ENCODE peak calls at places on chromosomes 1 and 21, in ten cellular contexts. B is stimulated activated naive B cell treated with anti-CD40 and anti-IgM and Interleukin-4, amounts not matched to agents 10 μg/mL and 1 μg/mL and 100 μg/mL, for 72 hours; K is GM13976; Q is glomerular endothelial cell; E is C1 segment of cervical spinal cord; I is AG09309; M is stimulated activated CD4-positive, alpha-beta T cell treated with anti-CD3 and anti-CD28 coated beads, Interleukin-1b, Interleukin-23, amount 100 ng/mL, for 24 hours; G is cardiac fibroblast; O is epithelial cell of esophagus; T is activated gamma-delta T cell treated with Interleukin-2 at 50 U/mL for 16 hours. D is an unnamed sample.

GRCh38 chr1:210496063-210496462 is 167.4 kb downstream of the HHAT start:
- DNase-seq in M (no peak), G (peak), E (no peak), K (no peak), B (no peak), I (peak), Q (no peak), T (no peak), O (peak), D (peak)

GRCh38 chr1:195738971-195739650 is 869.1 kb downstream of the KCNT2 start:
- DNase-seq in T (no peak), B (no peak), K (no peak), G (no peak), O (no peak), E (no peak), M (no peak), I (no peak), Q (no peak), D (peak)

GRCh38 chr1:215754112-215754511 is 187.0 kb downstream of the KCTD3 start:
- DNase-seq in E (no peak), M (no peak), I (no peak), O (no peak), T (no peak), B (no peak), K (no peak), G (no peak), Q (no peak), D (no peak)

GRCh38 chr1:154943649-154944421 is 7.3 kb upstream of the PMVK start:
- DNase-seq in O (peak), G (peak), K (peak), T (no peak), I (no peak), E (no peak), Q (no peak), B (no peak), M (no peak), D (peak)

GRCh38 chr1:26119892-26120608 is 8.4 kb downstream of the PDIK1L start:
- DNase-seq in E (no peak), O (no peak), Q (no peak), G (no peak), B (no peak), T (no peak), K (no peak), I (no peak), M (no peak), D (no peak)

GRCh38 chr1:221039616-221040015 is 160.4 kb downstream of the HLX start:
- DNase-seq in K (no peak), T (no peak), O (peak), M (no peak), G (peak), Q (no peak), I (no peak), E (no peak), B (no peak), D (peak)

GRCh38 chr21:36759348-36760083 is 60.6 kb downstream of the SIM2 start:
- DNase-seq in I (no peak), Q (no peak), B (no peak), G (no peak), O (no peak), T (no peak), M (no peak), K (no peak), E (no peak), D (no peak)

GRCh38 chr1:206955476-206956312 is 9.4 kb upstream of the PIGR start:
- DNase-seq in T (no peak), G (peak), K (peak), M (peak), E (no peak), O (no peak), I (no peak), Q (no peak), B (no peak), D (peak)

GRCh38 chr1:232440325-232441059 is 189.4 kb downstream of the SIPA1L2 start:
- DNase-seq in Q (no peak), B (no peak), E (no peak), K (no peak), I (no peak), G (no peak), T (no peak), O (peak), M (no peak), D (no peak)

GRCh38 chr1:39575191-39576015 is 1.2 kb downstream of the PABPC4 start:
- DNase-seq in T (peak), K (peak), I (peak), M (peak), G (peak), E (peak), O (peak), Q (no peak), B (peak), D (peak)

GRCh38 chr1:204151562-204152309 is at the start of gene ETNK2:
- DNase-seq in O (peak), K (peak), E (no peak), M (peak), I (no peak), G (peak), Q (no peak), T (peak), B (peak), D (peak)

GRCh38 chr1:44808938-44809917 is 905 bp downstream of the BTBD19 start:
- DNase-seq in M (peak), B (peak), T (peak), E (no peak), Q (no peak), K (peak), O (no peak), G (peak), I (no peak), D (peak)

GRCh38 chr1:223628233-223628632 is 37.3 kb downstream of the CAPN8 start:
- DNase-seq in E (peak), B (peak), Q (no peak), I (peak), T (peak), K (peak), O (peak), G (peak), M (peak), D (peak)

GRCh38 chr1:55589656-55590297 is 374.6 kb upstream of the USP24 start:
- DNase-seq in O (peak), E (no peak), G (peak), I (peak), Q (no peak), B (no peak), T (no peak), M (no peak), K (no peak), D (peak)

GRCh38 chr1:228079601-228080263 is 2.8 kb upstream of the ARF1 start:
- DNase-seq in Q (no peak), K (no peak), B (no peak), G (no peak), M (no peak), E (no peak), T (no peak), O (no peak), I (no peak), D (no peak)

GRCh38 chr1:50603274-50604271 is 180.3 kb upstream of the DMRTA2 start:
- DNase-seq in Q (peak), G (peak), K (no peak), T (no peak), O (peak), E (peak), M (no peak), B (no peak), I (peak), D (peak)

GRCh38 chr1:119361611-119362010 is 7.0 kb upstream of the HAO2 start:
- DNase-seq in E (no peak), G (no peak), M (no peak), B (no peak), T (no peak), I (no peak), K (no peak), O (no peak), Q (no peak), D (no peak)

GRCh38 chr1:29460211-29460610 is 223.9 kb downstream of the PTPRU start:
- DNase-seq in I (no peak), E (no peak), B (no peak), G (no peak), Q (no peak), M (no peak), K (no peak), O (no peak), T (no peak), D (no peak)

GRCh38 chr1:71522721-71523120 is 441.9 kb upstream of the ZRANB2 start:
- DNase-seq in I (peak), E (no peak), Q (no peak), G (peak), M (no peak), B (no peak), K (no peak), T (no peak), O (no peak), D (peak)

GRCh38 chr1:111719135-111719534 is 20.1 kb downstream of the INKA2 start:
- DNase-seq in Q (no peak), K (no peak), E (no peak), B (no peak), I (no peak), G (no peak), T (no peak), O (no peak), M (no peak), D (no peak)

GRCh38 chr1:232944342-232944741 is 6.1 kb upstream of the NTPCR start:
- DNase-seq in G (no peak), E (no peak), B (no peak), M (no peak), O (no peak), Q (no peak), I (no peak), K (no peak), T (no peak), D (no peak)

GRCh38 chr1:160007577-160008200 is 24.1 kb downstream of the PIGM start:
- DNase-seq in M (no peak), Q (no peak), K (peak), G (peak), B (no peak), T (no peak), I (no peak), E (no peak), O (peak), D (peak)

GRCh38 chr1:228337711-228338520 is 68.7 kb downstream of the TRIM11 start:
- DNase-seq in E (no peak), T (no peak), K (no peak), I (no peak), M (no peak), O (no peak), G (no peak), Q (no peak), B (no peak), D (no peak)

GRCh38 chr1:183582021-183582746 is 8.1 kb downstream of the NCF2 start:
- DNase-seq in T (no peak), B (no peak), M (no peak), O (no peak), G (no peak), E (no peak), K (no peak), Q (no peak), I (no peak), D (no peak)

GRCh38 chr1:198497326-198498220 is 42.9 kb downstream of the ATP6V1G3 start:
- DNase-seq in Q (no peak), M (no peak), G (peak), O (peak), I (peak), E (no peak), T (no peak), K (no peak), B (no peak), D (no peak)

GRCh38 chr1:166272851-166273250 is 106.0 kb upstream of the FAM78B start:
- DNase-seq in M (no peak), G (no peak), O (no peak), B (no peak), E (no peak), I (no peak), T (no peak), Q (no peak), K (no peak), D (no peak)

GRCh38 chr1:43836267-43836951 is 97.2 kb upstream of the ARTN start:
- DNase-seq in Q (no peak), I (no peak), E (no peak), M (peak), O (peak), T (peak), B (peak), G (no peak), K (peak), D (no peak)

GRCh38 chr1:47827032-47827585 is 170.1 kb downstream of the TRABD2B start:
- DNase-seq in T (no peak), B (no peak), Q (no peak), E (no peak), I (no peak), O (no peak), G (no peak), M (no peak), K (no peak), D (no peak)

GRCh38 chr1:83698644-83699043 is 300.3 kb downstream of the TTLL7 start:
- DNase-seq in K (no peak), O (no peak), B (no peak), I (no peak), T (no peak), E (no peak), M (no peak), G (no peak), Q (no peak), D (no peak)

GRCh38 chr1:117564227-117565082 is 41.4 kb upstream of the TENT5C start:
- DNase-seq in K (no peak), Q (no peak), M (no peak), O (no peak), I (no peak), T (no peak), E (no peak), G (no peak), B (no peak), D (no peak)

GRCh38 chr1:151370211-151370911 is 2.1 kb downstream of the SELENBP1 start:
- DNase-seq in K (no peak), Q (no peak), B (no peak), E (no peak), M (no peak), G (peak), T (no peak), I (no peak), O (no peak), D (no peak)